ENCODE peak calls at places on chromosome 22, in five cellular contexts. X, F, K, P and C are unnamed samples.

GRCh38 chr22:17369553-17370035 is 334 bp downstream of the CECR2 start:
- DNase-seq in F (no peak), P (peak; percentile 20), K (peak; percentile 31), X (peak; percentile 4), C (no peak)

GRCh38 chr22:29435236-29435635 is 3.1 kb upstream of the RFPL1 start:
- DNase-seq in X (no peak), F (no peak), K (no peak), P (no peak), C (no peak)

GRCh38 chr22:29202231-29203192 is 3.2 kb upstream of the EMID1 start:
- DNase-seq in K (peak; percentile 62), P (peak; percentile 51), X (peak; percentile 59), F (no peak), C (peak; percentile 99)

GRCh38 chr22:31752096-31752847 is 1.5 kb upstream of the DEPDC5 start:
- DNase-seq in K (no peak), F (no peak), P (no peak), X (no peak), C (no peak)

GRCh38 chr22:31876156-31877035 is 67.9 kb upstream of the YWHAH start:
- DNase-seq in P (no peak), F (no peak), X (no peak), K (no peak), C (no peak)

GRCh38 chr22:46661221-46661851 is 41.1 kb downstream of the GRAMD4 start:
- DNase-seq in K (no peak), F (no peak), X (peak; percentile 89), P (no peak), C (no peak)

GRCh38 chr22:43843783-43844530 is 18.4 kb downstream of the SULT4A1 start:
- DNase-seq in K (no peak), F (no peak), P (no peak), X (no peak), C (no peak)

GRCh38 chr22:47990486-47990885 is 1228.0 kb downstream of the TBC1D22A start:
- DNase-seq in F (no peak), P (no peak), K (no peak), X (no peak), C (no peak)

GRCh38 chr22:45757068-45757467 is 85.4 kb downstream of the ATXN10 start:
- DNase-seq in X (peak; percentile 72), F (no peak), P (peak; percentile 11), K (peak; percentile 14), C (no peak)

GRCh38 chr22:35154937-35155387 is 89.0 kb downstream of the ISX start:
- DNase-seq in X (peak; percentile 61), P (peak; percentile 37), K (peak; percentile 35), F (no peak), C (peak; percentile 28)

GRCh38 chr22:29313126-29314071 is 2.1 kb downstream of the RASL10A start:
- DNase-seq in X (peak; percentile 79), F (peak; percentile 75), K (no peak), P (no peak), C (peak; percentile 44)

GRCh38 chr22:45684752-45685359 is 13.2 kb downstream of the ATXN10 start:
- DNase-seq in P (no peak), F (no peak), K (no peak), X (no peak), C (no peak)

GRCh38 chr22:36166518-36167220 is 6.1 kb upstream of the APOL3 start:
- DNase-seq in P (no peak), K (no peak), X (no peak), F (no peak), C (no peak)

GRCh38 chr22:30667092-30667485 is 586 bp downstream of the DUSP18 start:
- DNase-seq in F (no peak), X (no peak), K (no peak), P (no peak), C (no peak)

GRCh38 chr22:21698430-21699329 is 32.9 kb downstream of the PPIL2 start:
- DNase-seq in X (peak; percentile 46), P (peak; percentile 48), F (no peak), K (peak; percentile 46), C (peak; percentile 69)

GRCh38 chr22:40107756-40108437 is 69.8 kb upstream of the TNRC6B start:
- DNase-seq in P (peak; percentile 10), F (no peak), X (peak; percentile 27), K (peak; percentile 16), C (peak; percentile 54)

GRCh38 chr22:45484742-45485141 is 17.9 kb upstream of the FBLN1 start:
- DNase-seq in X (no peak), P (no peak), F (no peak), K (no peak), C (no peak)

GRCh38 chr22:43535741-43536140 is 123.9 kb downstream of the MPPED1 start:
- DNase-seq in X (no peak), F (no peak), K (no peak), P (no peak), C (no peak)

GRCh38 chr22:45284705-45285305 is at the start of gene UPK3A:
- DNase-seq in F (no peak), P (peak; percentile 42), K (peak; percentile 53), X (peak; percentile 81), C (no peak)

GRCh38 chr22:29187831-29188230 is 17.9 kb upstream of the EMID1 start:
- DNase-seq in X (no peak), K (no peak), P (no peak), F (no peak), C (no peak)

GRCh38 chr22:28710112-28710888 is 30.7 kb upstream of the TTC28 start:
- DNase-seq in X (no peak), K (no peak), P (no peak), F (no peak), C (peak; percentile 15)

GRCh38 chr22:39959640-39960447 is at the start of gene TMA7B:
- DNase-seq in F (no peak), P (no peak), X (peak; percentile 45), K (no peak), C (peak; percentile 77)

GRCh38 chr22:27662359-27663030 is 139.1 kb downstream of the MN1 start:
- DNase-seq in X (peak; percentile 89), F (no peak), P (peak; percentile 83), K (peak; percentile 83), C (no peak)

GRCh38 chr22:38599466-38599865 is 29.5 kb upstream of the DMC1 start:
- DNase-seq in F (no peak), K (no peak), P (no peak), X (no peak), C (no peak)

GRCh38 chr22:25772288-25772687 is 30.3 kb downstream of the MYO18B start:
- DNase-seq in F (no peak), P (no peak), K (no peak), X (no peak), C (no peak)

GRCh38 chr22:45690008-45690407 is 18.4 kb downstream of the ATXN10 start:
- DNase-seq in K (no peak), X (no peak), F (no peak), P (no peak), C (no peak)

GRCh38 chr22:39434243-39434653 is 22.6 kb upstream of the MGAT3 start:
- DNase-seq in K (no peak), P (peak; percentile 37), X (peak; percentile 82), F (peak; percentile 56), C (no peak)

GRCh38 chr22:45842141-45842831 is 134.7 kb downstream of the WNT7B start:
- DNase-seq in X (no peak), K (no peak), P (no peak), F (no peak), C (peak; percentile 91)

GRCh38 chr22:29520851-29521250 is 32.7 kb downstream of the THOC5 start:
- DNase-seq in K (no peak), P (no peak), F (no peak), X (peak; percentile 75), C (no peak)

GRCh38 chr22:44574057-44574456 is 76.0 kb upstream of the RTL6 start:
- DNase-seq in X (peak; percentile 91), P (no peak), K (no peak), F (peak; percentile 61), C (peak; percentile 87)

GRCh38 chr22:36252754-36253522 is at the start of gene APOL1:
- DNase-seq in X (peak; percentile 44), P (peak; percentile 66), F (no peak), K (peak; percentile 73), C (peak; percentile 67)

GRCh38 chr22:45422237-45422983 is 8.9 kb downstream of the RIBC2 start:
- DNase-seq in K (no peak), F (peak; percentile 45), X (no peak), P (no peak), C (no peak)

GRCh38 chr22:39935116-39935515 is 25.1 kb upstream of the TMA7B start:
- DNase-seq in X (no peak), K (no peak), F (no peak), P (no peak), C (no peak)

GRCh38 chr22:32309585-32310251 is 47.9 kb upstream of the RFPL3 start:
- DNase-seq in K (no peak), F (no peak), P (no peak), X (no peak), C (no peak)

GRCh38 chr22:47056361-47056760 is 293.9 kb downstream of the TBC1D22A start:
- DNase-seq in F (no peak), P (no peak), X (no peak), K (no peak), C (no peak)

GRCh38 chr22:49828599-49828965 is 909 bp upstream of the BRD1 start:
- DNase-seq in K (no peak), X (no peak), F (no peak), P (no peak), C (no peak)

GRCh38 chr22:49826603-49827306 is 918 bp downstream of the BRD1 start:
- DNase-seq in X (peak; percentile 70), K (peak; percentile 62), P (peak; percentile 36), F (no peak), C (no peak)

GRCh38 chr22:49825944-49826602 is 1.6 kb downstream of the BRD1 start:
- DNase-seq in X (peak; percentile 38), F (no peak), P (no peak), K (no peak), C (peak; percentile 40)

GRCh38 chr22:49827853-49828598 is at the start of gene BRD1:
- DNase-seq in K (peak; percentile 66), F (no peak), P (peak; percentile 36), X (peak; percentile 59), C (no peak)

GRCh38 chr22:49827307-49827852 is 293 bp downstream of the BRD1 start:
- DNase-seq in K (no peak), F (no peak), P (no peak), X (no peak), C (no peak)
- H3K4me3 ChIP-seq in K (peak overlapping the region; percentile 69), F (peak overlapping the region; percentile 91), P (peak overlapping the region; percentile 74), X (no peak overlapping the region), C (peak overlapping the region; percentile 97)

GRCh38 chr22:22702159-22702873 is 57.9 kb downstream of the GGTLC2 start:
- DNase-seq in P (no peak), F (no peak), X (no peak), K (no peak), C (no peak)
- H3K4me1 ChIP-seq in P (no peaks in the 10 kb centered on the region), F (no peaks in the 10 kb centered on the region), X (no peaks in the 10 kb centered on the region), K (no peaks in the 10 kb centered on the region), C (no peaks in the 10 kb centered on the region)

DNA sequence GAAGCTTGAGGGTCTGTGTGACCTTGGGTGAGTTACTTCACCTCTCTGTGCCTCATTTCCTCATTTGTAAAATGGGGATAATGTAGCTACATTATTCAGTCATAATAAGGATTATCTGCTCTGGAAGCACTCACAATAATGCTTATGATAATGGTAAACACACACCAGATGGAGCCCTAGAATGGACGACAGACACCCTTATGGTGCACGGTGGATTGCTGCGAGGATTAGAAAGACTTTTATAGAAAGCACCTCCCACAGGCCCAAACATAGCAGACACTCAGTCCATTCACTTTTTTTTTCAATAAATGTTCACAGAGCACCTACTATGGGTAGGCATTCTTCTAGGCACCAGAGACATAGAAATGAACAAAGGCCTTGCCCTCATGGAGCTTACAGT is 53.8 kb downstream of the LARGE1 start:
- DNase-seq in P (no peak), X (no peak), K (no peak), F (no peak), C (no peak)
- H3K27ac ChIP-seq in P (peak overlapping the region; percentile 87), X (peak overlapping the region; percentile 68), K (peak overlapping the region; percentile 86), F (no peak overlapping the region), C (peak overlapping the region; percentile 73)

GRCh38 chr22:37353839-37354238 is 71.5 kb downstream of the CYTH4 start:
- DNase-seq in F (no peak), K (no peak), P (no peak), X (no peak), C (no peak)
- H3K4me3 ChIP-seq in F (no peak overlapping the region), K (no peak overlapping the region), P (no peak overlapping the region), X (no peak overlapping the region), C (no peak overlapping the region)